ENCODE peak calls at places on chromosomes 3 and 15, in four cellular contexts. S is HEK293T, E is HepG2, P is K562. Q is an unnamed sample.

GRCh38 chr15:99449514-99449913 is 116.3 kb upstream of the MEF2A start:
- DNase-seq in E (no peak), S (no peak), P (no peak), Q (no peak)

GRCh38 chr15:45183511-45183910 is 4.3 kb downstream of the SHF start:
- DNase-seq in S (no peak), P (no peak), E (no peak), Q (no peak)

GRCh38 chr3:11544413-11545181 is 99.1 kb downstream of the VGLL4 start:
- DNase-seq in E (peak), P (no peak), S (no peak), Q (no peak)

GRCh38 chr3:43949594-43949993 is 258.9 kb downstream of the ABHD5 start:
- DNase-seq in P (no peak), S (no peak), E (no peak), Q (no peak)

GRCh38 chr15:49024840-49025239 is 21.4 kb downstream of the SECISBP2L start:
- DNase-seq in E (no peak), P (no peak), S (no peak), Q (no peak)

GRCh38 chr3:186854146-186854545 is 11.6 kb downstream of the ADIPOQ start:
- DNase-seq in P (no peak), E (no peak), S (no peak), Q (no peak)

GRCh38 chr3:94011208-94011842 is 17.1 kb downstream of the STX19 start:
- DNase-seq in S (no peak), P (no peak), E (no peak), Q (no peak)

GRCh38 chr3:156725706-156726105 is 51.3 kb downstream of the TIPARP start:
- DNase-seq in E (no peak), P (no peak), S (no peak), Q (no peak)

GRCh38 chr3:114308377-114308776 is 14.5 kb downstream of the TIGIT start:
- DNase-seq in P (no peak), S (no peak), E (no peak), Q (no peak)

GRCh38 chr15:69679623-69680228 is 227.1 kb downstream of the RPLP1 start:
- DNase-seq in P (no peak), S (no peak), E (no peak), Q (peak)

GRCh38 chr3:37964716-37965115 is 25.9 kb upstream of the VILL start:
- DNase-seq in S (no peak), E (peak), P (no peak), Q (no peak)

GRCh38 chr3:3015472-3016089 is 94.6 kb downstream of the IL5RA start:
- DNase-seq in S (peak), P (peak), E (peak), Q (no peak)

GRCh38 chr15:49984436-49984835 is 134.6 kb downstream of the ATP8B4 start:
- DNase-seq in E (no peak), S (no peak), P (no peak), Q (no peak)

GRCh38 chr3:184305577-184305976 is 6.5 kb downstream of the PSMD2 start:
- DNase-seq in P (peak), S (no peak), E (no peak), Q (no peak)

GRCh38 chr15:79834496-79834895 is 62.3 kb downstream of the MTHFS start:
- DNase-seq in E (no peak), S (no peak), P (no peak), Q (no peak)

GRCh38 chr3:135929670-135930069 is 35.9 kb upstream of the PPP2R3A start:
- DNase-seq in E (no peak), P (no peak), S (no peak), Q (no peak)

GRCh38 chr3:174125267-174125844 is 727.8 kb downstream of the NLGN1 start:
- DNase-seq in P (no peak), S (peak), E (peak), Q (no peak)

GRCh38 chr15:40398413-40398873 is 7.2 kb upstream of the IVD start:
- DNase-seq in S (no peak), P (no peak), E (no peak), Q (peak)

GRCh38 chr15:74788042-74788715 is 6.3 kb downstream of the CSK start:
- DNase-seq in S (no peak), E (no peak), P (no peak), Q (no peak)

GRCh38 chr15:42053914-42054313 is 33.1 kb upstream of the PLA2G4E start:
- DNase-seq in S (no peak), P (no peak), E (no peak), Q (no peak)

GRCh38 chr3:128425142-128425845 is 41.4 kb downstream of the DNAJB8 start:
- DNase-seq in S (no peak), E (no peak), P (no peak), Q (no peak)
- TF ChIP-seq FOXK2 in S (no peak), E (no peak), P (no peak), Q (no peak)

DNA sequence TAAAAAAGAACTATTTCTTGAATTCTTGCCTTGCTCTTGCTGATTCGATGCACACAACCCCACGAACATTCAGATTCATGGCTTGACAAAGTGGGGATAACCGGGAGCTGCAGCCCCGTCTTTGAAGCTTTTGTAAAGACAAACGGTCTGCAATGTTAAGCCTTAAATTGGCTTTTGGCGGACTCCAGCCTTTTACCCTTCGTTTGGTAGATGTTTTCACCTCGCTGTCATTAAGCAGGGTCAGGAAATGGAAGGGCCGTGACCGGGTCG is 376 bp upstream of the MAP2K5 start:
- DNase-seq in P (no peak), E (no peak), S (no peak), Q (no peak)
- TF ChIP-seq FOXK2 in P (no peak), E (no peak), S (no peak), Q (no peak)

GRCh38 chr15:83626171-83626802 is 27.6 kb upstream of the ADAMTSL3 start:
- DNase-seq in P (no peak), E (no peak), S (no peak), Q (no peak)
- TF ChIP-seq FOXK2 in P (no peak), E (no peak), S (no peak), Q (no peak)

GRCh38 chr3:196135693-196136639 is 54.1 kb upstream of the TFRC start:
- DNase-seq in S (no peak), E (no peak), P (no peak), Q (no peak)

GRCh38 chr3:196141052-196141865 is 59.4 kb upstream of the TFRC start:
- DNase-seq in S (no peak), E (no peak), P (peak), Q (no peak)

GRCh38 chr3:196138927-196139680 is 57.2 kb upstream of the TFRC start:
- DNase-seq in S (no peak), E (no peak), P (no peak), Q (no peak)

GRCh38 chr3:196140224-196140623 is 58.3 kb upstream of the TFRC start:
- DNase-seq in S (no peak), E (no peak), P (peak), Q (no peak)

GRCh38 chr3:196138464-196138863 is 56.6 kb upstream of the TFRC start:
- DNase-seq in P (peak), S (no peak), E (no peak), Q (no peak)
- TF ChIP-seq FOXK2 in P (no peak), S (no peak), E (no peak), Q (no peak)

DNA sequence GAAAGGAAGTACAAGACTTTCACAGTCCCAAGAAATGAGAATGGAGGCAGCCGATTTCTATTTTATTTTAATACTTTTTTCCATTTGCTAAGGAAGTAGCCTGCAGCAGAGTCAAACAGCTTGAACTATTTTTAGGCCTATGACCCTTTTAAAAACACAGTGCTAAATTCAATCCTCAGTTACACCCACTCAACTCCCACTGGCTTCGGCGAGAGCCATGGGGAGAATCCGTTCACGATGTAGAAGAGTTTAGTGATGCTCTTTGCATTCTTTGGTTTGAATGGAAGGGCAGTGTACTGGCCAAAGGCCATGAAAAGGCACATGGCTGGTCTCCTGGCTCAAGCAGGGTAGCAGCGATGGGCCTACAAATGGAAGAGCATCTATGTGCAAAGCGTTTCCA is 343.5 kb downstream of the FOXP1 start:
- DNase-seq in P (no peak), E (no peak), S (no peak), Q (no peak)
- TF ChIP-seq FOXK2 in P (no peak), E (no peak), S (no peak), Q (no peak)

GRCh38 chr3:124759666-124760401 is 29.6 kb downstream of the UMPS start:
- DNase-seq in E (no peak), S (no peak), P (no peak), Q (no peak)
- TF ChIP-seq FOXK2 in E (no peak), S (no peak), P (no peak), Q (no peak)

DNA sequence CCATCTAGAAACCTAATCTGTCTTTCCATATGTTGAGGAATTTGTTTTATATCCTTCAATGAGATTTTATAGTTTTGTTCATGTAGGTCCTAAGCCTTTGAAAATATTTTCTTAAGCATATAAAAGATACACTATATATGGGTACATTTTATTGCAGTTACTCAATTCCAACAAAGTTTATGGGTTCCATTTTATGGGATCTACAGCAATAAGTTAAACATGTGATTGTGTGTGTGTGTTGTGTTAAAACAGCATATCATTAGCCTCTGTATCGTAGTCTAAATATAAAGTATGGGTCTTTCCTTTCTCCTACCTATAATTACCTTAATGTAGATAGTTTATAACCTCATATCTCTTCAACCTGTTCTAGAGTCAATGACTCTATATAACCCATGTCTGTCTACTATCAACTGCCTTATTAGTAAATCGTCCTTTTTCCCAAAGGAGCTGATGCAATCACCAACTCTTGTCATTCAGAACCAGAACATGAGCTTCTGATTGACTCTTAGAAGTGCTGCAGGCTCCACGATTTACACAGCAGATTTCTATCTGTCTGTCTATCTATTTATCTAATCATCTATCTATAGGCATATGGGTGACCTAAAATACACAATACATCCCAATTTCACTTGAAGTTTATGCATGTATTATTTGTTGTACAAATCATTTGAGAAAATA is 512.6 kb upstream of the CBLB start:
- DNase-seq in E (no peak), S (no peak), P (no peak), Q (no peak)
- TF ChIP-seq FOXK2 in E (no peak), S (no peak), P (no peak), Q (no peak)

GRCh38 chr15:47968593-47968992 is 152.2 kb upstream of the SLC24A5 start:
- DNase-seq in E (no peak), S (no peak), P (no peak), Q (no peak)
- TF ChIP-seq FOXK2 in E (no peak), S (no peak), P (no peak), Q (no peak)

DNA sequence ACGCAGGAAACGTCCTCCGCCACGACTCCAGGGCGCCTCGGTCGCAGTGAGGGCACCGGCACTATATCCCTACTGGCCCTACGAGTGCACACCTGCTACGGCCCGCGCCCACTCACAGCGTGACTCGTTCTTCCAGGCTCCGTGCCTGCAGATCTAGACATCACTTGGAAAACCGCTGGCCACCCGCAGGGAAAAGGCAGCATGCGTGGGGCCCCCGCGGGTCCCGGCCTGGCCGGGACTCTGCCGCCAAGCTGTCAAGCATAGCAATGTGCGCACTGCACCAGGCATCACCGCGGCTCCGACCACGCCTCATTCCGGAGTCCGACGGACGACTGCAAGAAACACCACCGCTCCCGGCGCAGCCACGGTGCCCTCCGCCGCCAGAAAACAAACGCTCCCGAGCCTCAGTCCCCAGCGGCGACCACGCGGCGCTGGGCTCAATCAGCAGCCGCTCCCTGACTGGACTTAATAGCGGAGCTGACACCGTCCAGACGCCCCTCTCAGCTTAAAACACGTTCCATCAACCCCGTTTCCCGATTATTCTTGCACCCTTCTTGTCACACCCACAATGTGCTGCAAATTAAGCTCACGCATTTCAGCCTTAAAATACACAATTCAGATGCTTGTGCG is 984 bp downstream of the CYFIP1 start:
- DNase-seq in E (peak), P (peak), S (peak), Q (no peak)
- TF ChIP-seq FOXK2 in E (no peak), P (no peak), S (no peak), Q (no peak)

GRCh38 chr3:42176635-42177034 is 85.5 kb downstream of the TRAK1 start:
- DNase-seq in P (no peak), E (no peak), S (no peak), Q (no peak)
- TF ChIP-seq FOXK2 in P (no peak), E (no peak), S (no peak), Q (no peak)

Q was measured in GM12878.